ENCODE peak calls at places on chromosomes 5 and 9, in nine cellular contexts. One of them, this sample, is unnamed.
A peak's percentile ranks its signal among the peaks of the same experiment; 100 is the strongest.

GRCh38 chr5:180494510-180495181 is 467 bp downstream of the CNOT6 start:
- DNase-seq in nucleus accumbens: peak; percentile 33
- DNase-seq in brain microvascular endothelial cell: no peak
- DNase-seq in activated CD4-positive, alpha-beta T cell treated with anti-CD3 and anti-CD28 coated beads, Interleukin-2, amount 50 U/mL, for 1 hour: no peak
- DNase-seq in NCI-H1092: peak; percentile 29
- DNase-seq in cardiac fibroblast: no peak
- DNase-seq in adipocyte: peak; percentile 76
- DNase-seq in pancreas: peak; percentile 73
- DNase-seq in NCI-H510A: no peak
- DNase-seq in this sample: peak; percentile 74

GRCh38 chr9:19894975-19895374 is 106.1 kb upstream of the SLC24A2 start:
- DNase-seq in nucleus accumbens: no peak
- DNase-seq in brain microvascular endothelial cell: peak; percentile 43
- DNase-seq in activated CD4-positive, alpha-beta T cell treated with anti-CD3 and anti-CD28 coated beads, Interleukin-2, amount 50 U/mL, for 1 hour: no peak
- DNase-seq in NCI-H1092: no peak
- DNase-seq in cardiac fibroblast: peak; percentile 43
- DNase-seq in adipocyte: peak; percentile 55
- DNase-seq in pancreas: no peak
- DNase-seq in NCI-H510A: no peak
- DNase-seq in this sample: no peak

GRCh38 chr9:21994526-21994995 is at the start of gene CDKN2B-AS1:
- DNase-seq in nucleus accumbens: peak; percentile 35
- DNase-seq in brain microvascular endothelial cell: peak; percentile 60
- DNase-seq in activated CD4-positive, alpha-beta T cell treated with anti-CD3 and anti-CD28 coated beads, Interleukin-2, amount 50 U/mL, for 1 hour: no peak
- DNase-seq in NCI-H1092: peak; percentile 95
- DNase-seq in cardiac fibroblast: peak; percentile 75
- DNase-seq in adipocyte: peak; percentile 85
- DNase-seq in pancreas: peak; percentile 76
- DNase-seq in NCI-H510A: peak; percentile 81
- DNase-seq in this sample: no peak

GRCh38 chr9:110432253-110432652 is 94.6 kb upstream of the TXNDC8 start:
- DNase-seq in nucleus accumbens: no peak
- DNase-seq in brain microvascular endothelial cell: peak; percentile 72
- DNase-seq in activated CD4-positive, alpha-beta T cell treated with anti-CD3 and anti-CD28 coated beads, Interleukin-2, amount 50 U/mL, for 1 hour: no peak
- DNase-seq in NCI-H1092: no peak
- DNase-seq in cardiac fibroblast: peak; percentile 65
- DNase-seq in adipocyte: peak; percentile 29
- DNase-seq in pancreas: no peak
- DNase-seq in NCI-H510A: no peak
- DNase-seq in this sample: no peak

GRCh38 chr9:136386018-136386417 is 12.5 kb upstream of the CARD9 start:
- DNase-seq in nucleus accumbens: no peak
- DNase-seq in brain microvascular endothelial cell: no peak
- DNase-seq in activated CD4-positive, alpha-beta T cell treated with anti-CD3 and anti-CD28 coated beads, Interleukin-2, amount 50 U/mL, for 1 hour: no peak
- DNase-seq in NCI-H1092: no peak
- DNase-seq in cardiac fibroblast: no peak
- DNase-seq in adipocyte: no peak
- DNase-seq in pancreas: no peak
- DNase-seq in NCI-H510A: no peak
- DNase-seq in this sample: no peak

GRCh38 chr9:128138001-128138400 is 10.5 kb upstream of the PTGES2 start:
- DNase-seq in nucleus accumbens: no peak
- DNase-seq in brain microvascular endothelial cell: no peak
- DNase-seq in activated CD4-positive, alpha-beta T cell treated with anti-CD3 and anti-CD28 coated beads, Interleukin-2, amount 50 U/mL, for 1 hour: no peak
- DNase-seq in NCI-H1092: no peak
- DNase-seq in cardiac fibroblast: no peak
- DNase-seq in adipocyte: no peak
- DNase-seq in pancreas: peak; percentile 35
- DNase-seq in NCI-H510A: no peak
- DNase-seq in this sample: peak; percentile 49

GRCh38 chr5:28374492-28374934 is 1336.1 kb upstream of the CDH9 start:
- DNase-seq in nucleus accumbens: no peak
- DNase-seq in brain microvascular endothelial cell: no peak
- DNase-seq in activated CD4-positive, alpha-beta T cell treated with anti-CD3 and anti-CD28 coated beads, Interleukin-2, amount 50 U/mL, for 1 hour: no peak
- DNase-seq in NCI-H1092: no peak
- DNase-seq in cardiac fibroblast: no peak
- DNase-seq in adipocyte: peak; percentile 51
- DNase-seq in pancreas: no peak
- DNase-seq in NCI-H510A: peak; percentile 17
- DNase-seq in this sample: no peak

GRCh38 chr9:34985311-34985899 is 4.1 kb upstream of the DNAJB5 start:
- DNase-seq in nucleus accumbens: peak; percentile 28
- DNase-seq in brain microvascular endothelial cell: no peak
- DNase-seq in activated CD4-positive, alpha-beta T cell treated with anti-CD3 and anti-CD28 coated beads, Interleukin-2, amount 50 U/mL, for 1 hour: peak; percentile 48
- DNase-seq in NCI-H1092: peak; percentile 65
- DNase-seq in cardiac fibroblast: peak; percentile 80
- DNase-seq in adipocyte: peak; percentile 79
- DNase-seq in pancreas: peak; percentile 78
- DNase-seq in NCI-H510A: no peak
- DNase-seq in this sample: no peak

GRCh38 chr5:69295088-69295754 is 37.4 kb downstream of the CCDC125 start:
- DNase-seq in nucleus accumbens: no peak
- DNase-seq in brain microvascular endothelial cell: peak; percentile 33
- DNase-seq in activated CD4-positive, alpha-beta T cell treated with anti-CD3 and anti-CD28 coated beads, Interleukin-2, amount 50 U/mL, for 1 hour: no peak
- DNase-seq in NCI-H1092: no peak
- DNase-seq in cardiac fibroblast: peak; percentile 68
- DNase-seq in adipocyte: peak; percentile 69
- DNase-seq in pancreas: no peak
- DNase-seq in NCI-H510A: no peak
- DNase-seq in this sample: no peak

GRCh38 chr9:12695474-12695873 is 2.3 kb downstream of the TYRP1 start:
- DNase-seq in nucleus accumbens: no peak
- DNase-seq in brain microvascular endothelial cell: no peak
- DNase-seq in activated CD4-positive, alpha-beta T cell treated with anti-CD3 and anti-CD28 coated beads, Interleukin-2, amount 50 U/mL, for 1 hour: no peak
- DNase-seq in NCI-H1092: no peak
- DNase-seq in cardiac fibroblast: peak; percentile 37
- DNase-seq in adipocyte: no peak
- DNase-seq in pancreas: no peak
- DNase-seq in NCI-H510A: no peak
- DNase-seq in this sample: no peak

GRCh38 chr9:97567894-97568202 is 65.3 kb downstream of the TSTD2 start:
- DNase-seq in nucleus accumbens: no peak
- DNase-seq in brain microvascular endothelial cell: no peak
- DNase-seq in activated CD4-positive, alpha-beta T cell treated with anti-CD3 and anti-CD28 coated beads, Interleukin-2, amount 50 U/mL, for 1 hour: no peak
- DNase-seq in NCI-H1092: no peak
- DNase-seq in cardiac fibroblast: no peak
- DNase-seq in adipocyte: no peak
- DNase-seq in pancreas: no peak
- DNase-seq in NCI-H510A: no peak
- DNase-seq in this sample: no peak

GRCh38 chr5:87825583-87825982 is 412.9 kb upstream of the CCNH start:
- DNase-seq in nucleus accumbens: no peak
- DNase-seq in brain microvascular endothelial cell: no peak
- DNase-seq in activated CD4-positive, alpha-beta T cell treated with anti-CD3 and anti-CD28 coated beads, Interleukin-2, amount 50 U/mL, for 1 hour: no peak
- DNase-seq in NCI-H1092: no peak
- DNase-seq in cardiac fibroblast: no peak
- DNase-seq in adipocyte: no peak
- DNase-seq in pancreas: no peak
- DNase-seq in NCI-H510A: no peak
- DNase-seq in this sample: no peak

GRCh38 chr5:131384616-131385214 is 120.9 kb downstream of the CDC42SE2 start:
- DNase-seq in nucleus accumbens: no peak
- DNase-seq in brain microvascular endothelial cell: no peak
- DNase-seq in activated CD4-positive, alpha-beta T cell treated with anti-CD3 and anti-CD28 coated beads, Interleukin-2, amount 50 U/mL, for 1 hour: no peak
- DNase-seq in NCI-H1092: no peak
- DNase-seq in cardiac fibroblast: peak; percentile 34
- DNase-seq in adipocyte: no peak
- DNase-seq in pancreas: no peak
- DNase-seq in NCI-H510A: no peak
- DNase-seq in this sample: no peak

GRCh38 chr5:77893225-77893860 is 117.2 kb upstream of the TBCA start:
- DNase-seq in nucleus accumbens: no peak
- DNase-seq in brain microvascular endothelial cell: peak; percentile 96
- DNase-seq in activated CD4-positive, alpha-beta T cell treated with anti-CD3 and anti-CD28 coated beads, Interleukin-2, amount 50 U/mL, for 1 hour: no peak
- DNase-seq in NCI-H1092: no peak
- DNase-seq in cardiac fibroblast: peak; percentile 97
- DNase-seq in adipocyte: peak; percentile 89
- DNase-seq in pancreas: no peak
- DNase-seq in NCI-H510A: no peak
- DNase-seq in this sample: no peak

GRCh38 chr5:75510836-75511434 is 494 bp downstream of the CERT1 start:
- DNase-seq in nucleus accumbens: peak; percentile 46
- DNase-seq in brain microvascular endothelial cell: peak; percentile 35
- DNase-seq in activated CD4-positive, alpha-beta T cell treated with anti-CD3 and anti-CD28 coated beads, Interleukin-2, amount 50 U/mL, for 1 hour: peak; percentile 41
- DNase-seq in NCI-H1092: peak; percentile 6
- DNase-seq in cardiac fibroblast: no peak
- DNase-seq in adipocyte: peak; percentile 70
- DNase-seq in pancreas: peak; percentile 79
- DNase-seq in NCI-H510A: peak; percentile 3
- DNase-seq in this sample: peak; percentile 80

GRCh38 chr5:115415143-115415491 is 118.7 kb upstream of the CCDC112 start:
- DNase-seq in nucleus accumbens: no peak
- DNase-seq in brain microvascular endothelial cell: peak; percentile 66
- DNase-seq in activated CD4-positive, alpha-beta T cell treated with anti-CD3 and anti-CD28 coated beads, Interleukin-2, amount 50 U/mL, for 1 hour: no peak
- DNase-seq in NCI-H1092: no peak
- DNase-seq in cardiac fibroblast: peak; percentile 86
- DNase-seq in adipocyte: no peak
- DNase-seq in pancreas: no peak
- DNase-seq in NCI-H510A: no peak
- DNase-seq in this sample: no peak

GRCh38 chr9:108275906-108276305 is 579.9 kb downstream of the ACTL7B start:
- DNase-seq in nucleus accumbens: no peak
- DNase-seq in brain microvascular endothelial cell: no peak
- DNase-seq in activated CD4-positive, alpha-beta T cell treated with anti-CD3 and anti-CD28 coated beads, Interleukin-2, amount 50 U/mL, for 1 hour: no peak
- DNase-seq in NCI-H1092: no peak
- DNase-seq in cardiac fibroblast: no peak
- DNase-seq in adipocyte: no peak
- DNase-seq in pancreas: no peak
- DNase-seq in NCI-H510A: no peak
- DNase-seq in this sample: no peak

GRCh38 chr9:114155263-114155966 is at the start of gene COL27A1:
- DNase-seq in nucleus accumbens: peak; percentile 40
- DNase-seq in brain microvascular endothelial cell: peak; percentile 65
- DNase-seq in activated CD4-positive, alpha-beta T cell treated with anti-CD3 and anti-CD28 coated beads, Interleukin-2, amount 50 U/mL, for 1 hour: peak; percentile 73
- DNase-seq in NCI-H1092: peak; percentile 5
- DNase-seq in cardiac fibroblast: peak; percentile 83
- DNase-seq in adipocyte: peak; percentile 96
- DNase-seq in pancreas: peak; percentile 98
- DNase-seq in NCI-H510A: peak; percentile 19
- DNase-seq in this sample: peak; percentile 89

GRCh38 chr9:120344230-120344629 is 235.7 kb downstream of the CDK5RAP2 start:
- DNase-seq in nucleus accumbens: no peak
- DNase-seq in brain microvascular endothelial cell: peak; percentile 51
- DNase-seq in activated CD4-positive, alpha-beta T cell treated with anti-CD3 and anti-CD28 coated beads, Interleukin-2, amount 50 U/mL, for 1 hour: no peak
- DNase-seq in NCI-H1092: no peak
- DNase-seq in cardiac fibroblast: peak; percentile 81
- DNase-seq in adipocyte: peak; percentile 55
- DNase-seq in pancreas: no peak
- DNase-seq in NCI-H510A: no peak
- DNase-seq in this sample: no peak

GRCh38 chr9:77649109-77649812 is 1.1 kb upstream of the GNA14 start:
- DNase-seq in nucleus accumbens: no peak
- DNase-seq in brain microvascular endothelial cell: peak; percentile 8
- DNase-seq in activated CD4-positive, alpha-beta T cell treated with anti-CD3 and anti-CD28 coated beads, Interleukin-2, amount 50 U/mL, for 1 hour: no peak
- DNase-seq in NCI-H1092: no peak
- DNase-seq in cardiac fibroblast: peak; percentile 65
- DNase-seq in adipocyte: peak; percentile 36
- DNase-seq in pancreas: no peak
- DNase-seq in NCI-H510A: peak; percentile 18
- DNase-seq in this sample: no peak

GRCh38 chr5:131209175-131209505 is 38.4 kb downstream of the LYRM7 start:
- DNase-seq in nucleus accumbens: no peak
- DNase-seq in brain microvascular endothelial cell: no peak
- DNase-seq in activated CD4-positive, alpha-beta T cell treated with anti-CD3 and anti-CD28 coated beads, Interleukin-2, amount 50 U/mL, for 1 hour: no peak
- DNase-seq in NCI-H1092: no peak
- DNase-seq in cardiac fibroblast: no peak
- DNase-seq in adipocyte: no peak
- DNase-seq in pancreas: no peak
- DNase-seq in NCI-H510A: no peak
- DNase-seq in this sample: no peak

GRCh38 chr5:139426222-139426885 is 13.0 kb downstream of the DNAJC18 start:
- DNase-seq in nucleus accumbens: no peak
- DNase-seq in brain microvascular endothelial cell: peak; percentile 8
- DNase-seq in activated CD4-positive, alpha-beta T cell treated with anti-CD3 and anti-CD28 coated beads, Interleukin-2, amount 50 U/mL, for 1 hour: no peak
- DNase-seq in NCI-H1092: no peak
- DNase-seq in cardiac fibroblast: peak; percentile 63
- DNase-seq in adipocyte: peak; percentile 60
- DNase-seq in pancreas: no peak
- DNase-seq in NCI-H510A: no peak
- DNase-seq in this sample: no peak

GRCh38 chr9:17219261-17219660 is 84.4 kb downstream of the CNTLN start:
- DNase-seq in nucleus accumbens: no peak
- DNase-seq in brain microvascular endothelial cell: no peak
- DNase-seq in activated CD4-positive, alpha-beta T cell treated with anti-CD3 and anti-CD28 coated beads, Interleukin-2, amount 50 U/mL, for 1 hour: no peak
- DNase-seq in NCI-H1092: no peak
- DNase-seq in cardiac fibroblast: peak; percentile 44
- DNase-seq in adipocyte: peak; percentile 25
- DNase-seq in pancreas: no peak
- DNase-seq in NCI-H510A: no peak
- DNase-seq in this sample: no peak

GRCh38 chr5:123700624-123701023 is 188.6 kb downstream of the CSNK1G3 start:
- DNase-seq in nucleus accumbens: no peak
- DNase-seq in brain microvascular endothelial cell: peak; percentile 98
- DNase-seq in activated CD4-positive, alpha-beta T cell treated with anti-CD3 and anti-CD28 coated beads, Interleukin-2, amount 50 U/mL, for 1 hour: no peak
- DNase-seq in NCI-H1092: no peak
- DNase-seq in cardiac fibroblast: peak; percentile 99
- DNase-seq in adipocyte: peak; percentile 92
- DNase-seq in pancreas: no peak
- DNase-seq in NCI-H510A: no peak
- DNase-seq in this sample: peak; percentile 64

GRCh38 chr9:112487008-112487798 is 576 bp downstream of the KIAA1958 start:
- DNase-seq in nucleus accumbens: peak; percentile 62
- DNase-seq in brain microvascular endothelial cell: peak; percentile 49
- DNase-seq in activated CD4-positive, alpha-beta T cell treated with anti-CD3 and anti-CD28 coated beads, Interleukin-2, amount 50 U/mL, for 1 hour: peak; percentile 57
- DNase-seq in NCI-H1092: peak; percentile 20
- DNase-seq in cardiac fibroblast: peak; percentile 30
- DNase-seq in adipocyte: peak; percentile 71
- DNase-seq in pancreas: peak; percentile 86
- DNase-seq in NCI-H510A: peak; percentile 52
- DNase-seq in this sample: peak; percentile 63

GRCh38 chr5:124748687-124749594 is 2.5 kb upstream of the ZNF608 start:
- DNase-seq in nucleus accumbens: peak; percentile 80
- DNase-seq in brain microvascular endothelial cell: peak; percentile 93
- DNase-seq in activated CD4-positive, alpha-beta T cell treated with anti-CD3 and anti-CD28 coated beads, Interleukin-2, amount 50 U/mL, for 1 hour: no peak
- DNase-seq in NCI-H1092: peak; percentile 86
- DNase-seq in cardiac fibroblast: peak; percentile 94
- DNase-seq in adipocyte: peak; percentile 88
- DNase-seq in pancreas: peak; percentile 67
- DNase-seq in NCI-H510A: peak; percentile 76
- DNase-seq in this sample: peak; percentile 78

GRCh38 chr5:1037671-1038416 is 29.2 kb downstream of the NKD2 start:
- DNase-seq in nucleus accumbens: no peak
- DNase-seq in brain microvascular endothelial cell: no peak
- DNase-seq in activated CD4-positive, alpha-beta T cell treated with anti-CD3 and anti-CD28 coated beads, Interleukin-2, amount 50 U/mL, for 1 hour: no peak
- DNase-seq in NCI-H1092: no peak
- DNase-seq in cardiac fibroblast: no peak
- DNase-seq in adipocyte: no peak
- DNase-seq in pancreas: peak; percentile 51
- DNase-seq in NCI-H510A: no peak
- DNase-seq in this sample: peak; percentile 76

GRCh38 chr5:56876325-56876724 is 33.1 kb upstream of the SETD9 start:
- DNase-seq in nucleus accumbens: no peak
- DNase-seq in brain microvascular endothelial cell: no peak
- DNase-seq in activated CD4-positive, alpha-beta T cell treated with anti-CD3 and anti-CD28 coated beads, Interleukin-2, amount 50 U/mL, for 1 hour: no peak
- DNase-seq in NCI-H1092: no peak
- DNase-seq in cardiac fibroblast: peak; percentile 58
- DNase-seq in adipocyte: no peak
- DNase-seq in pancreas: no peak
- DNase-seq in NCI-H510A: no peak
- DNase-seq in this sample: no peak

GRCh38 chr5:154428208-154428607 is 17.6 kb upstream of the SAP30L start:
- DNase-seq in nucleus accumbens: no peak
- DNase-seq in brain microvascular endothelial cell: no peak
- DNase-seq in activated CD4-positive, alpha-beta T cell treated with anti-CD3 and anti-CD28 coated beads, Interleukin-2, amount 50 U/mL, for 1 hour: no peak
- DNase-seq in NCI-H1092: no peak
- DNase-seq in cardiac fibroblast: no peak
- DNase-seq in adipocyte: no peak
- DNase-seq in pancreas: no peak
- DNase-seq in NCI-H510A: no peak
- DNase-seq in this sample: no peak

GRCh38 chr9:121098567-121099198 is 23.9 kb downstream of the CNTRL start:
- DNase-seq in nucleus accumbens: no peak
- DNase-seq in brain microvascular endothelial cell: no peak
- DNase-seq in activated CD4-positive, alpha-beta T cell treated with anti-CD3 and anti-CD28 coated beads, Interleukin-2, amount 50 U/mL, for 1 hour: no peak
- DNase-seq in NCI-H1092: no peak
- DNase-seq in cardiac fibroblast: no peak
- DNase-seq in adipocyte: no peak
- DNase-seq in pancreas: no peak
- DNase-seq in NCI-H510A: no peak
- DNase-seq in this sample: no peak

GRCh38 chr5:169161022-169161680 is 139.8 kb downstream of the SLIT3 start:
- DNase-seq in nucleus accumbens: no peak
- DNase-seq in brain microvascular endothelial cell: peak; percentile 64
- DNase-seq in activated CD4-positive, alpha-beta T cell treated with anti-CD3 and anti-CD28 coated beads, Interleukin-2, amount 50 U/mL, for 1 hour: no peak
- DNase-seq in NCI-H1092: no peak
- DNase-seq in cardiac fibroblast: peak; percentile 72
- DNase-seq in adipocyte: peak; percentile 98
- DNase-seq in pancreas: no peak
- DNase-seq in NCI-H510A: no peak
- DNase-seq in this sample: peak; percentile 85

This sample was measured in suprapubic skin.